ENCODE peak calls at places on chromosomes 16 and 17, in five cellular contexts. J is iris pigment epithelial cell; A is hepatocyte; K is CD4-positive, alpha-beta memory T cell; Y is DMS153. E is an unnamed sample.

GRCh38 chr16:89093602-89094251 is at the start of gene ACSF3:
- DNase-seq in Y (no peak), K (peak; percentile 59), A (peak; percentile 77), J (peak; percentile 53), E (peak; percentile 63)

GRCh38 chr17:43882761-43883415 is 24.4 kb downstream of the MPP2 start:
- DNase-seq in K (no peak), J (no peak), Y (no peak), A (no peak), E (no peak)

GRCh38 chr17:69326302-69327059 is 452 bp downstream of the ABCA5 start:
- DNase-seq in J (peak; percentile 40), A (peak; percentile 42), K (peak; percentile 6), Y (no peak), E (peak; percentile 48)

GRCh38 chr17:50601789-50602375 is 32.8 kb upstream of the ABCC3 start:
- DNase-seq in A (no peak), K (no peak), J (no peak), Y (no peak), E (no peak)

GRCh38 chr16:69188716-69189115 is 1.8 kb downstream of the SNTB2 start:
- DNase-seq in K (no peak), J (peak; percentile 57), A (peak; percentile 37), Y (no peak), E (peak; percentile 39)

GRCh38 chr17:48530208-48530886 is 464 bp downstream of the HOXB1 start:
- DNase-seq in K (no peak), J (no peak), Y (no peak), A (no peak), E (no peak)

GRCh38 chr17:68498479-68499326 is 13.5 kb upstream of the PRKAR1A start:
- DNase-seq in J (no peak), Y (no peak), K (no peak), A (no peak), E (no peak)

GRCh38 chr17:82845163-82845807 is 5.5 kb upstream of the ZNF750 start:
- DNase-seq in J (no peak), K (no peak), Y (no peak), A (no peak), E (no peak)

GRCh38 chr17:49278076-49278475 is 47.5 kb upstream of the PHOSPHO1 start:
- DNase-seq in Y (no peak), A (no peak), K (no peak), J (no peak), E (no peak)

GRCh38 chr16:76265434-76266045 is 11.7 kb upstream of the CNTNAP4 start:
- DNase-seq in K (no peak), J (peak; percentile 25), A (peak; percentile 31), Y (no peak), E (peak; percentile 39)

GRCh38 chr16:89089142-89089541 is 4.5 kb upstream of the ACSF3 start:
- DNase-seq in J (no peak), Y (no peak), A (no peak), K (no peak), E (no peak)

GRCh38 chr16:2934450-2934849 is 22.7 kb downstream of the FLYWCH1 start:
- DNase-seq in A (no peak), J (no peak), Y (no peak), K (no peak), E (no peak)

GRCh38 chr17:57853695-57854094 is 3.9 kb upstream of the MRPS23 start:
- DNase-seq in A (no peak), Y (no peak), K (no peak), J (no peak), E (no peak)

GRCh38 chr17:21573961-21574610 is 118.2 kb upstream of the KCNJ18 start:
- DNase-seq in Y (no peak), K (peak; percentile 55), A (no peak), J (peak; percentile 39), E (peak; percentile 59)

E was measured in kidney tubule cell.